ENCODE peak calls at places on chromosomes 7 and 10, in nine cellular contexts. One of them, this sample, is unnamed.

GRCh38 chr10:10798021-10798420 is 219.7 kb upstream of the CELF2 start:
- DNase-seq in stimulated activated CD8-positive, alpha-beta memory T cell treated with anti-CD3 and anti-CD28 coated beads, Interleukin-15, amount 100 ng/mL, for 24 hours: no peak
- DNase-seq in stimulated activated CD4-positive, alpha-beta T cell treated with anti-CD3 and anti-CD28 coated beads, TNF-alpha, amount 100 ng/mL, for 1 hour: no peak
- DNase-seq in NCI-H1930: no peak
- DNase-seq in IMR-90: no peak
- DNase-seq in retina: peak
- DNase-seq in tibial artery: no peak
- DNase-seq in NCI-H1105 treated with DMSO at 0.1 percent for 48 hours: no peak
- DNase-seq in T-helper 2 cell treated with Interferon-gamma antibody and Interleukin-4, amounts not matched to agents 5 μg/mL and 100 μg/mL, for 36 hours: no peak
- DNase-seq in this sample: no peak

GRCh38 chr10:27240212-27240890 is at the start of gene ACBD5:
- DNase-seq in stimulated activated CD8-positive, alpha-beta memory T cell treated with anti-CD3 and anti-CD28 coated beads, Interleukin-15, amount 100 ng/mL, for 24 hours: peak
- DNase-seq in stimulated activated CD4-positive, alpha-beta T cell treated with anti-CD3 and anti-CD28 coated beads, TNF-alpha, amount 100 ng/mL, for 1 hour: peak
- DNase-seq in retina: peak
- DNase-seq in T-helper 2 cell treated with Interferon-gamma antibody and Interleukin-4, amounts not matched to agents 5 μg/mL and 100 μg/mL, for 36 hours: peak
- DNase-seq in IMR-90: peak
- DNase-seq in tibial artery: peak
- DNase-seq in NCI-H1105 treated with DMSO at 0.1 percent for 48 hours: peak
- DNase-seq in NCI-H1930: peak
- DNase-seq in this sample: peak

GRCh38 chr7:41188163-41189130 is 514.4 kb downstream of the INHBA start:
- DNase-seq in IMR-90: peak
- DNase-seq in NCI-H1930: no peak
- DNase-seq in tibial artery: no peak
- DNase-seq in retina: no peak
- DNase-seq in T-helper 2 cell treated with Interferon-gamma antibody and Interleukin-4, amounts not matched to agents 5 μg/mL and 100 μg/mL, for 36 hours: no peak
- DNase-seq in stimulated activated CD8-positive, alpha-beta memory T cell treated with anti-CD3 and anti-CD28 coated beads, Interleukin-15, amount 100 ng/mL, for 24 hours: no peak
- DNase-seq in NCI-H1105 treated with DMSO at 0.1 percent for 48 hours: no peak
- DNase-seq in stimulated activated CD4-positive, alpha-beta T cell treated with anti-CD3 and anti-CD28 coated beads, TNF-alpha, amount 100 ng/mL, for 1 hour: no peak
- DNase-seq in this sample: peak

GRCh38 chr10:7715515-7715914 is 12.4 kb downstream of the ITIH2 start:
- DNase-seq in stimulated activated CD8-positive, alpha-beta memory T cell treated with anti-CD3 and anti-CD28 coated beads, Interleukin-15, amount 100 ng/mL, for 24 hours: no peak
- DNase-seq in T-helper 2 cell treated with Interferon-gamma antibody and Interleukin-4, amounts not matched to agents 5 μg/mL and 100 μg/mL, for 36 hours: no peak
- DNase-seq in retina: no peak
- DNase-seq in IMR-90: no peak
- DNase-seq in tibial artery: no peak
- DNase-seq in NCI-H1930: no peak
- DNase-seq in NCI-H1105 treated with DMSO at 0.1 percent for 48 hours: no peak
- DNase-seq in stimulated activated CD4-positive, alpha-beta T cell treated with anti-CD3 and anti-CD28 coated beads, TNF-alpha, amount 100 ng/mL, for 1 hour: no peak
- DNase-seq in this sample: no peak

GRCh38 chr10:52755297-52756062 is 17.1 kb downstream of the MBL2 start:
- DNase-seq in NCI-H1105 treated with DMSO at 0.1 percent for 48 hours: no peak
- DNase-seq in NCI-H1930: no peak
- DNase-seq in retina: no peak
- DNase-seq in stimulated activated CD4-positive, alpha-beta T cell treated with anti-CD3 and anti-CD28 coated beads, TNF-alpha, amount 100 ng/mL, for 1 hour: no peak
- DNase-seq in IMR-90: peak
- DNase-seq in tibial artery: no peak
- DNase-seq in T-helper 2 cell treated with Interferon-gamma antibody and Interleukin-4, amounts not matched to agents 5 μg/mL and 100 μg/mL, for 36 hours: no peak
- DNase-seq in stimulated activated CD8-positive, alpha-beta memory T cell treated with anti-CD3 and anti-CD28 coated beads, Interleukin-15, amount 100 ng/mL, for 24 hours: no peak
- DNase-seq in this sample: peak

GRCh38 chr10:4595920-4596319 is 230.1 kb upstream of the AKR1E2 start:
- DNase-seq in tibial artery: no peak
- DNase-seq in stimulated activated CD8-positive, alpha-beta memory T cell treated with anti-CD3 and anti-CD28 coated beads, Interleukin-15, amount 100 ng/mL, for 24 hours: no peak
- DNase-seq in NCI-H1105 treated with DMSO at 0.1 percent for 48 hours: no peak
- DNase-seq in NCI-H1930: peak
- DNase-seq in stimulated activated CD4-positive, alpha-beta T cell treated with anti-CD3 and anti-CD28 coated beads, TNF-alpha, amount 100 ng/mL, for 1 hour: no peak
- DNase-seq in T-helper 2 cell treated with Interferon-gamma antibody and Interleukin-4, amounts not matched to agents 5 μg/mL and 100 μg/mL, for 36 hours: no peak
- DNase-seq in retina: no peak
- DNase-seq in IMR-90: peak
- DNase-seq in this sample: peak

GRCh38 chr10:14116837-14117236 is 213.9 kb downstream of the FRMD4A start:
- DNase-seq in stimulated activated CD4-positive, alpha-beta T cell treated with anti-CD3 and anti-CD28 coated beads, TNF-alpha, amount 100 ng/mL, for 1 hour: no peak
- DNase-seq in tibial artery: no peak
- DNase-seq in NCI-H1930: no peak
- DNase-seq in T-helper 2 cell treated with Interferon-gamma antibody and Interleukin-4, amounts not matched to agents 5 μg/mL and 100 μg/mL, for 36 hours: no peak
- DNase-seq in NCI-H1105 treated with DMSO at 0.1 percent for 48 hours: no peak
- DNase-seq in retina: no peak
- DNase-seq in IMR-90: no peak
- DNase-seq in stimulated activated CD8-positive, alpha-beta memory T cell treated with anti-CD3 and anti-CD28 coated beads, Interleukin-15, amount 100 ng/mL, for 24 hours: no peak
- DNase-seq in this sample: no peak

GRCh38 chr10:108064856-108065255 is 900.4 kb upstream of the SORCS1 start:
- DNase-seq in NCI-H1930: no peak
- DNase-seq in stimulated activated CD4-positive, alpha-beta T cell treated with anti-CD3 and anti-CD28 coated beads, TNF-alpha, amount 100 ng/mL, for 1 hour: no peak
- DNase-seq in stimulated activated CD8-positive, alpha-beta memory T cell treated with anti-CD3 and anti-CD28 coated beads, Interleukin-15, amount 100 ng/mL, for 24 hours: no peak
- DNase-seq in T-helper 2 cell treated with Interferon-gamma antibody and Interleukin-4, amounts not matched to agents 5 μg/mL and 100 μg/mL, for 36 hours: no peak
- DNase-seq in tibial artery: no peak
- DNase-seq in NCI-H1105 treated with DMSO at 0.1 percent for 48 hours: peak
- DNase-seq in retina: peak
- DNase-seq in IMR-90: no peak
- DNase-seq in this sample: no peak

GRCh38 chr7:19442016-19442785 is 266.6 kb downstream of the POLR1F start:
- DNase-seq in IMR-90: peak
- DNase-seq in stimulated activated CD8-positive, alpha-beta memory T cell treated with anti-CD3 and anti-CD28 coated beads, Interleukin-15, amount 100 ng/mL, for 24 hours: no peak
- DNase-seq in stimulated activated CD4-positive, alpha-beta T cell treated with anti-CD3 and anti-CD28 coated beads, TNF-alpha, amount 100 ng/mL, for 1 hour: no peak
- DNase-seq in NCI-H1105 treated with DMSO at 0.1 percent for 48 hours: no peak
- DNase-seq in T-helper 2 cell treated with Interferon-gamma antibody and Interleukin-4, amounts not matched to agents 5 μg/mL and 100 μg/mL, for 36 hours: no peak
- DNase-seq in retina: no peak
- DNase-seq in tibial artery: no peak
- DNase-seq in NCI-H1930: no peak
- DNase-seq in this sample: peak

GRCh38 chr10:17229967-17230682 is 2.1 kb downstream of the VIM start:
- DNase-seq in NCI-H1105 treated with DMSO at 0.1 percent for 48 hours: peak
- DNase-seq in NCI-H1930: peak
- DNase-seq in tibial artery: peak
- DNase-seq in stimulated activated CD8-positive, alpha-beta memory T cell treated with anti-CD3 and anti-CD28 coated beads, Interleukin-15, amount 100 ng/mL, for 24 hours: peak
- DNase-seq in T-helper 2 cell treated with Interferon-gamma antibody and Interleukin-4, amounts not matched to agents 5 μg/mL and 100 μg/mL, for 36 hours: peak
- DNase-seq in IMR-90: peak
- DNase-seq in retina: peak
- DNase-seq in stimulated activated CD4-positive, alpha-beta T cell treated with anti-CD3 and anti-CD28 coated beads, TNF-alpha, amount 100 ng/mL, for 1 hour: peak
- DNase-seq in this sample: peak

GRCh38 chr10:23157691-23158369 is 34.3 kb upstream of the PTF1A start:
- DNase-seq in stimulated activated CD4-positive, alpha-beta T cell treated with anti-CD3 and anti-CD28 coated beads, TNF-alpha, amount 100 ng/mL, for 1 hour: no peak
- DNase-seq in T-helper 2 cell treated with Interferon-gamma antibody and Interleukin-4, amounts not matched to agents 5 μg/mL and 100 μg/mL, for 36 hours: no peak
- DNase-seq in NCI-H1105 treated with DMSO at 0.1 percent for 48 hours: peak
- DNase-seq in NCI-H1930: no peak
- DNase-seq in retina: peak
- DNase-seq in tibial artery: no peak
- DNase-seq in stimulated activated CD8-positive, alpha-beta memory T cell treated with anti-CD3 and anti-CD28 coated beads, Interleukin-15, amount 100 ng/mL, for 24 hours: no peak
- DNase-seq in IMR-90: peak
- DNase-seq in this sample: peak

GRCh38 chr10:58217612-58218011 is 50.1 kb downstream of the IPMK start:
- DNase-seq in IMR-90: peak
- DNase-seq in T-helper 2 cell treated with Interferon-gamma antibody and Interleukin-4, amounts not matched to agents 5 μg/mL and 100 μg/mL, for 36 hours: no peak
- DNase-seq in NCI-H1105 treated with DMSO at 0.1 percent for 48 hours: no peak
- DNase-seq in stimulated activated CD4-positive, alpha-beta T cell treated with anti-CD3 and anti-CD28 coated beads, TNF-alpha, amount 100 ng/mL, for 1 hour: no peak
- DNase-seq in NCI-H1930: no peak
- DNase-seq in tibial artery: no peak
- DNase-seq in stimulated activated CD8-positive, alpha-beta memory T cell treated with anti-CD3 and anti-CD28 coated beads, Interleukin-15, amount 100 ng/mL, for 24 hours: no peak
- DNase-seq in retina: no peak
- DNase-seq in this sample: no peak

GRCh38 chr7:51824050-51824449 is 507.4 kb upstream of the COBL start:
- DNase-seq in IMR-90: no peak
- DNase-seq in stimulated activated CD8-positive, alpha-beta memory T cell treated with anti-CD3 and anti-CD28 coated beads, Interleukin-15, amount 100 ng/mL, for 24 hours: no peak
- DNase-seq in NCI-H1930: no peak
- DNase-seq in retina: no peak
- DNase-seq in tibial artery: no peak
- DNase-seq in stimulated activated CD4-positive, alpha-beta T cell treated with anti-CD3 and anti-CD28 coated beads, TNF-alpha, amount 100 ng/mL, for 1 hour: no peak
- DNase-seq in T-helper 2 cell treated with Interferon-gamma antibody and Interleukin-4, amounts not matched to agents 5 μg/mL and 100 μg/mL, for 36 hours: no peak
- DNase-seq in NCI-H1105 treated with DMSO at 0.1 percent for 48 hours: no peak
- DNase-seq in this sample: no peak

GRCh38 chr7:15370441-15370840 is 191.4 kb downstream of the AGMO start:
- DNase-seq in stimulated activated CD4-positive, alpha-beta T cell treated with anti-CD3 and anti-CD28 coated beads, TNF-alpha, amount 100 ng/mL, for 1 hour: no peak
- DNase-seq in NCI-H1105 treated with DMSO at 0.1 percent for 48 hours: no peak
- DNase-seq in retina: no peak
- DNase-seq in T-helper 2 cell treated with Interferon-gamma antibody and Interleukin-4, amounts not matched to agents 5 μg/mL and 100 μg/mL, for 36 hours: no peak
- DNase-seq in IMR-90: no peak
- DNase-seq in NCI-H1930: no peak
- DNase-seq in stimulated activated CD8-positive, alpha-beta memory T cell treated with anti-CD3 and anti-CD28 coated beads, Interleukin-15, amount 100 ng/mL, for 24 hours: no peak
- DNase-seq in tibial artery: no peak
- DNase-seq in this sample: no peak

GRCh38 chr7:50781894-50782293 is 802 bp downstream of the GRB10 start:
- DNase-seq in NCI-H1105 treated with DMSO at 0.1 percent for 48 hours: peak
- DNase-seq in T-helper 2 cell treated with Interferon-gamma antibody and Interleukin-4, amounts not matched to agents 5 μg/mL and 100 μg/mL, for 36 hours: no peak
- DNase-seq in tibial artery: no peak
- DNase-seq in IMR-90: no peak
- DNase-seq in NCI-H1930: no peak
- DNase-seq in stimulated activated CD4-positive, alpha-beta T cell treated with anti-CD3 and anti-CD28 coated beads, TNF-alpha, amount 100 ng/mL, for 1 hour: no peak
- DNase-seq in stimulated activated CD8-positive, alpha-beta memory T cell treated with anti-CD3 and anti-CD28 coated beads, Interleukin-15, amount 100 ng/mL, for 24 hours: no peak
- DNase-seq in retina: peak
- DNase-seq in this sample: no peak

GRCh38 chr10:63603709-63604445 is 82.7 kb downstream of the REEP3 start:
- DNase-seq in NCI-H1105 treated with DMSO at 0.1 percent for 48 hours: no peak
- DNase-seq in stimulated activated CD8-positive, alpha-beta memory T cell treated with anti-CD3 and anti-CD28 coated beads, Interleukin-15, amount 100 ng/mL, for 24 hours: no peak
- DNase-seq in stimulated activated CD4-positive, alpha-beta T cell treated with anti-CD3 and anti-CD28 coated beads, TNF-alpha, amount 100 ng/mL, for 1 hour: no peak
- DNase-seq in retina: no peak
- DNase-seq in NCI-H1930: no peak
- DNase-seq in tibial artery: no peak
- DNase-seq in T-helper 2 cell treated with Interferon-gamma antibody and Interleukin-4, amounts not matched to agents 5 μg/mL and 100 μg/mL, for 36 hours: no peak
- DNase-seq in IMR-90: peak
- DNase-seq in this sample: no peak

GRCh38 chr7:51210766-51211165 is 105.8 kb downstream of the COBL start:
- DNase-seq in tibial artery: no peak
- DNase-seq in stimulated activated CD8-positive, alpha-beta memory T cell treated with anti-CD3 and anti-CD28 coated beads, Interleukin-15, amount 100 ng/mL, for 24 hours: no peak
- DNase-seq in retina: no peak
- DNase-seq in NCI-H1105 treated with DMSO at 0.1 percent for 48 hours: no peak
- DNase-seq in IMR-90: no peak
- DNase-seq in NCI-H1930: no peak
- DNase-seq in T-helper 2 cell treated with Interferon-gamma antibody and Interleukin-4, amounts not matched to agents 5 μg/mL and 100 μg/mL, for 36 hours: no peak
- DNase-seq in stimulated activated CD4-positive, alpha-beta T cell treated with anti-CD3 and anti-CD28 coated beads, TNF-alpha, amount 100 ng/mL, for 1 hour: no peak
- DNase-seq in this sample: no peak

GRCh38 chr10:23120001-23120934 is 24.9 kb downstream of the MSRB2 start:
- DNase-seq in IMR-90: no peak
- DNase-seq in stimulated activated CD8-positive, alpha-beta memory T cell treated with anti-CD3 and anti-CD28 coated beads, Interleukin-15, amount 100 ng/mL, for 24 hours: no peak
- DNase-seq in NCI-H1930: no peak
- DNase-seq in stimulated activated CD4-positive, alpha-beta T cell treated with anti-CD3 and anti-CD28 coated beads, TNF-alpha, amount 100 ng/mL, for 1 hour: no peak
- DNase-seq in tibial artery: no peak
- DNase-seq in retina: no peak
- DNase-seq in NCI-H1105 treated with DMSO at 0.1 percent for 48 hours: no peak
- DNase-seq in T-helper 2 cell treated with Interferon-gamma antibody and Interleukin-4, amounts not matched to agents 5 μg/mL and 100 μg/mL, for 36 hours: no peak
- DNase-seq in this sample: no peak

GRCh38 chr7:129514683-129515082 is 12.4 kb downstream of the SMKR1 start:
- DNase-seq in stimulated activated CD8-positive, alpha-beta memory T cell treated with anti-CD3 and anti-CD28 coated beads, Interleukin-15, amount 100 ng/mL, for 24 hours: no peak
- DNase-seq in NCI-H1105 treated with DMSO at 0.1 percent for 48 hours: no peak
- DNase-seq in IMR-90: peak
- DNase-seq in T-helper 2 cell treated with Interferon-gamma antibody and Interleukin-4, amounts not matched to agents 5 μg/mL and 100 μg/mL, for 36 hours: no peak
- DNase-seq in retina: no peak
- DNase-seq in NCI-H1930: no peak
- DNase-seq in stimulated activated CD4-positive, alpha-beta T cell treated with anti-CD3 and anti-CD28 coated beads, TNF-alpha, amount 100 ng/mL, for 1 hour: no peak
- DNase-seq in tibial artery: no peak
- DNase-seq in this sample: no peak

GRCh38 chr10:124906551-124907001 is 35.3 kb upstream of the ZRANB1 start:
- DNase-seq in NCI-H1105 treated with DMSO at 0.1 percent for 48 hours: no peak
- DNase-seq in tibial artery: peak
- DNase-seq in T-helper 2 cell treated with Interferon-gamma antibody and Interleukin-4, amounts not matched to agents 5 μg/mL and 100 μg/mL, for 36 hours: no peak
- DNase-seq in NCI-H1930: no peak
- DNase-seq in retina: no peak
- DNase-seq in IMR-90: peak
- DNase-seq in stimulated activated CD8-positive, alpha-beta memory T cell treated with anti-CD3 and anti-CD28 coated beads, Interleukin-15, amount 100 ng/mL, for 24 hours: no peak
- DNase-seq in stimulated activated CD4-positive, alpha-beta T cell treated with anti-CD3 and anti-CD28 coated beads, TNF-alpha, amount 100 ng/mL, for 1 hour: no peak
- DNase-seq in this sample: no peak

GRCh38 chr10:130065251-130065650 is 45.4 kb downstream of the C10orf143 start:
- DNase-seq in tibial artery: peak
- DNase-seq in NCI-H1930: no peak
- DNase-seq in stimulated activated CD8-positive, alpha-beta memory T cell treated with anti-CD3 and anti-CD28 coated beads, Interleukin-15, amount 100 ng/mL, for 24 hours: no peak
- DNase-seq in stimulated activated CD4-positive, alpha-beta T cell treated with anti-CD3 and anti-CD28 coated beads, TNF-alpha, amount 100 ng/mL, for 1 hour: no peak
- DNase-seq in NCI-H1105 treated with DMSO at 0.1 percent for 48 hours: no peak
- DNase-seq in IMR-90: no peak
- DNase-seq in retina: no peak
- DNase-seq in T-helper 2 cell treated with Interferon-gamma antibody and Interleukin-4, amounts not matched to agents 5 μg/mL and 100 μg/mL, for 36 hours: no peak
- DNase-seq in this sample: no peak

GRCh38 chr10:5888843-5889623 is 660 bp downstream of the ANKRD16 start:
- DNase-seq in T-helper 2 cell treated with Interferon-gamma antibody and Interleukin-4, amounts not matched to agents 5 μg/mL and 100 μg/mL, for 36 hours: peak
- DNase-seq in NCI-H1105 treated with DMSO at 0.1 percent for 48 hours: peak
- DNase-seq in tibial artery: peak
- DNase-seq in retina: peak
- DNase-seq in NCI-H1930: no peak
- DNase-seq in stimulated activated CD4-positive, alpha-beta T cell treated with anti-CD3 and anti-CD28 coated beads, TNF-alpha, amount 100 ng/mL, for 1 hour: peak
- DNase-seq in stimulated activated CD8-positive, alpha-beta memory T cell treated with anti-CD3 and anti-CD28 coated beads, Interleukin-15, amount 100 ng/mL, for 24 hours: peak
- DNase-seq in IMR-90: no peak
- DNase-seq in this sample: peak

This sample was measured in bronchial epithelial cell.